ENCODE peak calls at places on chromosomes 13 and 19, in eight cellular contexts. F is osteoblast, X is mammary epithelial cell, S is cardiac muscle cell, N is lung, H is A549, M is prostate gland, G is fibroblast of lung. R is an unnamed sample.

GRCh38 chr13:52103386-52103785 is 25.5 kb downstream of the NEK5 start:
- DNase-seq in F (no peak), X (no peak), S (no peak), N (no peak), H (no peak), M (no peak), G (no peak), R (no peak)

GRCh38 chr19:46722004-46722380 is 5.1 kb upstream of the PRKD2 start:
- DNase-seq in F (peak; percentile 47), X (peak; percentile 61), S (no peak), N (no peak), H (no peak), M (no peak), G (no peak), R (no peak)

GRCh38 chr19:36093687-36094086 is 17.3 kb upstream of the OVOL3 start:
- DNase-seq in F (no peak), X (no peak), S (peak; percentile 5), N (no peak), H (no peak), M (no peak), G (no peak), R (peak; percentile 33)

GRCh38 chr19:32345261-32346207 is at the start of gene ZNF507:
- DNase-seq in F (peak; percentile 98), X (peak; percentile 61), S (peak; percentile 81), N (peak; percentile 85), H (peak; percentile 97), M (peak; percentile 62), G (peak; percentile 74), R (peak; percentile 83)

GRCh38 chr13:44165895-44166496 is 207.6 kb upstream of the SERP2 start:
- DNase-seq in F (no peak), X (peak; percentile 65), S (no peak), N (peak; percentile 18), H (no peak), M (no peak), G (no peak), R (no peak)

GRCh38 chr19:46745521-46746280 is at the start of gene FKRP:
- DNase-seq in F (peak; percentile 95), X (no peak), S (no peak), N (no peak), H (peak; percentile 54), M (no peak), G (no peak), R (peak; percentile 48)

GRCh38 chr13:53631511-53631910 is 602.9 kb downstream of the OLFM4 start:
- DNase-seq in F (no peak), X (no peak), S (no peak), N (no peak), H (no peak), M (no peak), G (no peak), R (no peak)

GRCh38 chr13:46797468-46798237 is 692 bp upstream of the ESD start:
- DNase-seq in F (no peak), X (no peak), S (no peak), N (no peak), H (no peak), M (no peak), G (no peak), R (no peak)

GRCh38 chr19:28710278-28710677 is 502.7 kb downstream of the UQCRFS1 start:
- DNase-seq in F (no peak), X (peak; percentile 52), S (peak; percentile 82), N (no peak), H (peak; percentile 30), M (no peak), G (peak; percentile 81), R (no peak)

GRCh38 chr13:35995136-35995535 is 136.0 kb downstream of the DCLK1 start:
- DNase-seq in F (peak; percentile 60), X (peak; percentile 2), S (peak; percentile 27), N (no peak), H (no peak), M (no peak), G (peak; percentile 70), R (no peak)

GRCh38 chr19:18287836-18288772 is 6.7 kb upstream of the JUND start:
- DNase-seq in F (peak; percentile 35), X (no peak), S (no peak), N (no peak), H (no peak), M (no peak), G (no peak), R (no peak)

GRCh38 chr13:110538632-110539031 is 22.9 kb downstream of the RAB20 start:
- DNase-seq in F (peak; percentile 81), X (no peak), S (peak; percentile 78), N (no peak), H (no peak), M (no peak), G (no peak), R (peak; percentile 72)

GRCh38 chr13:110540871-110541525 is 20.5 kb downstream of the RAB20 start:
- DNase-seq in F (no peak), X (no peak), S (no peak), N (no peak), H (no peak), M (no peak), G (no peak), R (no peak)

GRCh38 chr13:110539894-110540293 is 21.6 kb downstream of the RAB20 start:
- DNase-seq in F (peak; percentile 62), X (no peak), S (no peak), N (no peak), H (no peak), M (no peak), G (no peak), R (no peak)

GRCh38 chr13:110541526-110541920 is 20.0 kb downstream of the RAB20 start:
- DNase-seq in F (no peak), X (no peak), S (peak; percentile 46), N (no peak), H (no peak), M (no peak), G (peak; percentile 32), R (no peak)

GRCh38 chr13:110542311-110542796 is 19.2 kb downstream of the RAB20 start:
- DNase-seq in F (no peak), X (no peak), S (no peak), N (no peak), H (no peak), M (no peak), G (no peak), R (no peak)
- H3K4me1 ChIP-seq in F (peaks cover 13% of the 10 kb centered on the region), X (no peaks in the 10 kb centered on the region), S (peaks cover 13% of the 10 kb centered on the region), N (peaks cover 7% of the 10 kb centered on the region), H (peaks cover 10% of the 10 kb centered on the region), M (peaks cover 9% of the 10 kb centered on the region), G (no peaks in the 10 kb centered on the region), R (peaks cover 60% of the 10 kb centered on the region)

DNA sequence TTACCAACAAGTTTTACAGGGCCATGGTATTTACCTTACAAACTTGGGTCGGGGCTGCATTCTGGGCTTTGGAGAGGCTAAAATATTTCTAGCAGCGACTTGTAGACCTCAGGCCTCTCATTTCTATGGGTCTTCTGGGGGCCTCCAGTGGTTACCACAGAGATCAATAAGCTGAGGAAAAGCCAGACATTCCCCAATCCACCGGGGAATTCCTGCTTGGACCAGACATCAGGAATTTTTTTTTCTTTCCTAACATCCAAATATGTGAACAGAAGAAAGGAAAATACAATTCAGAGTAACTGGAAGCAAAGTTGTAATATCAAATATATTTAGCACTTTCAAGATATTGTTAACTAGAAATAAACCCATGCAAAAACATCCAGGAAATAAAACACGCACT is 1.5 kb downstream of the DZIP1 start:
- DNase-seq in F (no peak), X (no peak), S (no peak), N (no peak), H (no peak), M (no peak), G (no peak), R (no peak)
- H3K4me3 ChIP-seq in F (peak overlapping the region; percentile 78), X (peak overlapping the region; percentile 70), S (peak overlapping the region; percentile 47), N (no peak overlapping the region), H (peak overlapping the region; percentile 93), M (no peak overlapping the region), G (peak overlapping the region; percentile 78), R (peak overlapping the region; percentile 78)

DNA sequence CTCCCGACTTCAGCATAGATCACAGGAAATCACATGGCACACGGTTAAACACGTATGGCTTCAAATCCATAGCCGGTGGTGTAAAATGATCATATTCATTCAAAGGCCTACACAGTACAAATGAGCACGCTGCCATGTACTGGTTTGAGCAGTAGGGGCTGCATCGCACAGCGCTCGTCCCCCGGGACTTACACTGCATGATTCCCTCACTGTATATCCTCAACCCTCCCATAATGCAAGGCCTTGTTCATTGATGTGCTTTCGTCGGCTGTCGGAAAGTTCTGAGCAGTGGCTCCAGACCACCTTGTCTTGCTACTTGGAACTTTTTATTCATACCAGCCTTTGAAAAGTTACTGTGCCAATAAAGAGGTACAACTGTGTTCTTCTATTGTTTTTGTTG is 578.2 kb downstream of the MYO16 start:
- DNase-seq in F (no peak), X (no peak), S (no peak), N (no peak), H (no peak), M (no peak), G (no peak), R (no peak)
- TF ChIP-seq CTCF in F (no peak), X (no peak), S (no peak), N (no peak), H (no peak), M (no peak), G (no peak), R (no peak)

DNA sequence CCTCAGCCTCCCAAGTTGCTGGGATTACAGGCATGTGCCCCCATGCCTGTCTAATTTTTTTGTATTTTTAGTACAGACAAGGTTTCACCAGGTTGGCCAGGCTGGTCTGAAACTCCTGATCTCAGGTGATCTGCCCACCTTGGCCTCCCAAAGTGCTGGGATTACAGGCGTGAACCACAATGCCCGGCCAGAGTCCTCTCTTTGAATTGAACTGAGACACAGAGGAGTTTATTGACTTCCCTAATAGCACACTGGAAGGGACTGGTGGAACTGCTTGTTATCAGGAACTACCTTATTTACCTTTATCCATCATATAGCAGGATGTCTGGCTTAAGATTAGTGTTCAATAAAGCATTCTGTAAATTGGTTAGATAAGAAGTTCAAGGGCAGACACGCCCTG is 613.8 kb downstream of the EFNB2 start:
- DNase-seq in F (no peak), X (no peak), S (no peak), N (no peak), H (no peak), M (no peak), G (no peak), R (no peak)
- H3K4me1 ChIP-seq in F (peaks cover 22% of the 10 kb centered on the region), X (peaks cover 47% of the 10 kb centered on the region), S (peaks cover 22% of the 10 kb centered on the region), N (no peaks in the 10 kb centered on the region), H (peaks cover 30% of the 10 kb centered on the region), M (no peaks in the 10 kb centered on the region), G (peaks cover 13% of the 10 kb centered on the region), R (peaks cover 12% of the 10 kb centered on the region)

DNA sequence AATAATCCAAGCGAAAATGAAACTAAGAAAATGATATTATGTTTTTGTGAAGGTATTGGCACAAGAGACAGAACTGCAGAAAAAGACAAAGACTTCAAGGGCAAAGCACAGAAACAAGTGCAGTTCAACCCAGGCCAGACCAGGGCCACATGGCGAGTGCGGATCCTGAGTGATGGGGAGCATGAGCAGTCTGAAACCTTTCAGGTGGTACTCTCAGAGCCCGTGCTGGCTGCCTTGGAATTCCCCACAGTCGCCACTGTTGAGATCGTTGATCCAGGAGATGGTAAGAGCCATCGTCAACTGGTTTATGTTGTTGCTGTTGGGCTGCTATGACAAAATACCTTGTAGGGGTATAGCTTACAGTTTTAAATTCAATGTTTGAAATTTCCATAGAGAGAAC is 82.6 kb downstream of the FREM2 start:
- DNase-seq in F (no peak), X (no peak), S (no peak), N (no peak), H (no peak), M (no peak), G (no peak), R (no peak)
- H3K4me3 ChIP-seq in F (peak overlapping the region; percentile 6), X (no peak overlapping the region), S (no peak overlapping the region), N (no peak overlapping the region), H (no peak overlapping the region), M (no peak overlapping the region), G (no peak overlapping the region), R (no peak overlapping the region)

GRCh38 chr19:13887529-13887928 is 10.6 kb downstream of the NANOS3 start:
- DNase-seq in F (peak; percentile 93), X (peak; percentile 83), S (peak; percentile 36), N (no peak), H (no peak), M (no peak), G (no peak), R (no peak)
- TF ChIP-seq CTCF in F (no peak), X (no peak), S (no peak), N (no peak), H (no peak), M (no peak), G (no peak), R (no peak)